ENCODE peak calls at places on chromosomes 5 and 9, in eight cellular contexts. P is activated T-helper 1 cell treated with anti-CD3 and anti-CD28 coated beads, Interleukin-12 subunit alpha, Interleukin-12 subunit beta, Interleukin-2, Interleukin-4 antibody, amounts not matched to agents 30 ng/mL and 10 ng/mL and 1 ng/mL, durations not matched to agents 14 hours and 24 hours and 36 hours; S is SW 1271; Z is lung; M is ELF-1; D is iris pigment epithelial cell; C is naive B cell; G is GM12891. E is an unnamed sample.

GRCh38 chr5:122999947-123000563 is 36.5 kb downstream of the PPIC start:
- DNase-seq in P (no peak), S (no peak), Z (no peak), M (peak; percentile 63), D (peak; percentile 13), C (peak; percentile 44), G (peak; percentile 56), E (peak; percentile 71)

GRCh38 chr9:137396227-137396626 is 26.7 kb downstream of the EXD3 start:
- DNase-seq in P (no peak), S (no peak), Z (no peak), M (peak; percentile 35), D (peak; percentile 97), C (no peak), G (no peak), E (no peak)

GRCh38 chr5:82793808-82794419 is 283.3 kb downstream of the TMEM167A start:
- DNase-seq in P (no peak), S (peak; percentile 18), Z (peak; percentile 31), M (peak; percentile 15), D (peak; percentile 28), C (no peak), G (no peak), E (peak; percentile 55)

GRCh38 chr5:143261748-143262392 is 141.6 kb downstream of the NR3C1 start:
- DNase-seq in P (no peak), S (no peak), Z (no peak), M (no peak), D (peak; percentile 94), C (no peak), G (no peak), E (no peak)

GRCh38 chr5:76219636-76220035 is 136.5 kb downstream of the SV2C start:
- DNase-seq in P (no peak), S (no peak), Z (no peak), M (no peak), D (no peak), C (no peak), G (no peak), E (no peak)

GRCh38 chr5:53892236-53892635 is 331.8 kb downstream of the NDUFS4 start:
- DNase-seq in P (no peak), S (no peak), Z (no peak), M (no peak), D (no peak), C (no peak), G (no peak), E (no peak)

GRCh38 chr9:34376596-34377401 is at the start of gene MYORG:
- DNase-seq in P (peak; percentile 97), S (peak; percentile 92), Z (peak; percentile 97), M (peak; percentile 97), D (peak; percentile 86), C (peak; percentile 91), G (peak; percentile 97), E (peak; percentile 97)

GRCh38 chr9:110659891-110660541 is 8.6 kb upstream of the MUSK start:
- DNase-seq in P (no peak), S (peak; percentile 25), Z (no peak), M (no peak), D (peak; percentile 71), C (no peak), G (no peak), E (no peak)

GRCh38 chr5:116437922-116438578 is 136.6 kb downstream of the SEMA6A start:
- DNase-seq in P (no peak), S (no peak), Z (no peak), M (peak; percentile 80), D (no peak), C (no peak), G (no peak), E (peak; percentile 53)

GRCh38 chr5:175638305-175638704 is 19.6 kb upstream of the HRH2 start:
- DNase-seq in P (no peak), S (no peak), Z (no peak), M (peak; percentile 33), D (no peak), C (no peak), G (no peak), E (peak; percentile 47)

GRCh38 chr5:74336286-74336685 is 304.2 kb downstream of the ENC1 start:
- DNase-seq in P (no peak), S (peak; percentile 40), Z (no peak), M (no peak), D (no peak), C (no peak), G (no peak), E (peak; percentile 28)

GRCh38 chr5:3220201-3220600 is 375.4 kb upstream of the IRX1 start:
- DNase-seq in P (no peak), S (no peak), Z (peak; percentile 22), M (no peak), D (no peak), C (no peak), G (no peak), E (no peak)

GRCh38 chr5:125349432-125349831 is 603.0 kb upstream of the ZNF608 start:
- DNase-seq in P (no peak), S (no peak), Z (no peak), M (peak; percentile 31), D (peak; percentile 7), C (no peak), G (no peak), E (peak; percentile 22)

GRCh38 chr9:105445203-105445881 is 2.5 kb upstream of the FSD1L start:
- DNase-seq in P (no peak), S (no peak), Z (no peak), M (no peak), D (no peak), C (no peak), G (no peak), E (no peak)

GRCh38 chr5:175045820-175046219 is 321.4 kb downstream of the MSX2 start:
- DNase-seq in P (no peak), S (no peak), Z (no peak), M (no peak), D (no peak), C (no peak), G (no peak), E (no peak)